ENCODE peak calls at places on chromosome 21, in ten cellular contexts. One of them, this sample, is unnamed.

GRCh38 chr21:45574691-45575090 is 32.5 kb upstream of the SLC19A1 start:
- DNase-seq in activated CD8-positive, alpha-beta T cell treated with anti-CD3 and anti-CD28 coated beads for 36 hours: no peak
- DNase-seq in left lung: peak; percentile 27
- DNase-seq in lung: no peak
- DNase-seq in MM.1S: no peak
- DNase-seq in HCT116: no peak
- DNase-seq in CD8-positive, alpha-beta T cell: no peak
- DNase-seq in RWPE1: no peak
- DNase-seq in astrocyte of the cerebellum: no peak
- DNase-seq in epithelial cell of esophagus: no peak
- DNase-seq in this sample: no peak

GRCh38 chr21:44723177-44724131 is 12.1 kb upstream of the TSPEAR start:
- DNase-seq in HCT116: no peak
- DNase-seq in astrocyte of the cerebellum: no peak
- DNase-seq in lung: no peak
- DNase-seq in MM.1S: no peak
- DNase-seq in activated CD8-positive, alpha-beta T cell treated with anti-CD3 and anti-CD28 coated beads for 36 hours: peak; percentile 36
- DNase-seq in left lung: no peak
- DNase-seq in epithelial cell of esophagus: peak; percentile 8
- DNase-seq in RWPE1: no peak
- DNase-seq in CD8-positive, alpha-beta T cell: peak; percentile 41
- DNase-seq in this sample: no peak

GRCh38 chr21:37564924-37565529 is 198.5 kb downstream of the DYRK1A start:
- DNase-seq in HCT116: no peak
- DNase-seq in CD8-positive, alpha-beta T cell: no peak
- DNase-seq in MM.1S: no peak
- DNase-seq in activated CD8-positive, alpha-beta T cell treated with anti-CD3 and anti-CD28 coated beads for 36 hours: no peak
- DNase-seq in lung: no peak
- DNase-seq in left lung: no peak
- DNase-seq in astrocyte of the cerebellum: no peak
- DNase-seq in RWPE1: no peak
- DNase-seq in epithelial cell of esophagus: no peak
- DNase-seq in this sample: no peak

GRCh38 chr21:36854391-36854790 is 112.1 kb downstream of the HLCS start:
- DNase-seq in MM.1S: peak; percentile 23
- DNase-seq in RWPE1: no peak
- DNase-seq in epithelial cell of esophagus: peak; percentile 39
- DNase-seq in activated CD8-positive, alpha-beta T cell treated with anti-CD3 and anti-CD28 coated beads for 36 hours: peak; percentile 57
- DNase-seq in HCT116: no peak
- DNase-seq in CD8-positive, alpha-beta T cell: peak; percentile 14
- DNase-seq in left lung: no peak
- DNase-seq in astrocyte of the cerebellum: no peak
- DNase-seq in lung: no peak
- DNase-seq in this sample: no peak

GRCh38 chr21:33554236-33554981 is 11.6 kb downstream of the SON start:
- DNase-seq in RWPE1: no peak
- DNase-seq in astrocyte of the cerebellum: no peak
- DNase-seq in lung: no peak
- DNase-seq in activated CD8-positive, alpha-beta T cell treated with anti-CD3 and anti-CD28 coated beads for 36 hours: no peak
- DNase-seq in MM.1S: no peak
- DNase-seq in HCT116: no peak
- DNase-seq in CD8-positive, alpha-beta T cell: no peak
- DNase-seq in left lung: no peak
- DNase-seq in epithelial cell of esophagus: no peak
- DNase-seq in this sample: no peak

GRCh38 chr21:33655591-33656221 is 13.4 kb downstream of the ITSN1 start:
- DNase-seq in MM.1S: no peak
- DNase-seq in RWPE1: peak; percentile 84
- DNase-seq in CD8-positive, alpha-beta T cell: no peak
- DNase-seq in activated CD8-positive, alpha-beta T cell treated with anti-CD3 and anti-CD28 coated beads for 36 hours: no peak
- DNase-seq in HCT116: peak; percentile 96
- DNase-seq in left lung: no peak
- DNase-seq in astrocyte of the cerebellum: peak; percentile 80
- DNase-seq in lung: peak; percentile 49
- DNase-seq in epithelial cell of esophagus: peak; percentile 95
- DNase-seq in this sample: peak; percentile 88

GRCh38 chr21:21714396-21714795 is 716.2 kb downstream of the NCAM2 start:
- DNase-seq in MM.1S: no peak
- DNase-seq in CD8-positive, alpha-beta T cell: no peak
- DNase-seq in left lung: no peak
- DNase-seq in epithelial cell of esophagus: no peak
- DNase-seq in activated CD8-positive, alpha-beta T cell treated with anti-CD3 and anti-CD28 coated beads for 36 hours: no peak
- DNase-seq in RWPE1: no peak
- DNase-seq in astrocyte of the cerebellum: peak; percentile 55
- DNase-seq in HCT116: no peak
- DNase-seq in lung: no peak
- DNase-seq in this sample: peak; percentile 76

GRCh38 chr21:46054031-46054430 is 43.9 kb upstream of the COL6A2 start:
- DNase-seq in CD8-positive, alpha-beta T cell: no peak
- DNase-seq in RWPE1: no peak
- DNase-seq in HCT116: no peak
- DNase-seq in activated CD8-positive, alpha-beta T cell treated with anti-CD3 and anti-CD28 coated beads for 36 hours: no peak
- DNase-seq in astrocyte of the cerebellum: no peak
- DNase-seq in epithelial cell of esophagus: no peak
- DNase-seq in MM.1S: no peak
- DNase-seq in lung: no peak
- DNase-seq in left lung: no peak
- DNase-seq in this sample: no peak

GRCh38 chr21:44018813-44019567 is 6.9 kb downstream of the TRAPPC10 start:
- DNase-seq in activated CD8-positive, alpha-beta T cell treated with anti-CD3 and anti-CD28 coated beads for 36 hours: peak; percentile 46
- DNase-seq in epithelial cell of esophagus: no peak
- DNase-seq in MM.1S: no peak
- DNase-seq in astrocyte of the cerebellum: no peak
- DNase-seq in HCT116: no peak
- DNase-seq in left lung: no peak
- DNase-seq in RWPE1: no peak
- DNase-seq in lung: no peak
- DNase-seq in CD8-positive, alpha-beta T cell: peak; percentile 21
- DNase-seq in this sample: no peak

GRCh38 chr21:34639882-34640788 is 25.2 kb upstream of the RCAN1 start:
- DNase-seq in HCT116: no peak
- DNase-seq in left lung: no peak
- DNase-seq in MM.1S: peak; percentile 92
- DNase-seq in astrocyte of the cerebellum: no peak
- DNase-seq in CD8-positive, alpha-beta T cell: no peak
- DNase-seq in lung: no peak
- DNase-seq in epithelial cell of esophagus: peak; percentile 13
- DNase-seq in RWPE1: no peak
- DNase-seq in activated CD8-positive, alpha-beta T cell treated with anti-CD3 and anti-CD28 coated beads for 36 hours: peak; percentile 65
- DNase-seq in this sample: no peak

GRCh38 chr21:34579411-34579810 is 35.5 kb downstream of the RCAN1 start:
- DNase-seq in lung: no peak
- DNase-seq in RWPE1: peak; percentile 39
- DNase-seq in activated CD8-positive, alpha-beta T cell treated with anti-CD3 and anti-CD28 coated beads for 36 hours: no peak
- DNase-seq in epithelial cell of esophagus: peak; percentile 91
- DNase-seq in CD8-positive, alpha-beta T cell: no peak
- DNase-seq in HCT116: no peak
- DNase-seq in MM.1S: no peak
- DNase-seq in astrocyte of the cerebellum: no peak
- DNase-seq in left lung: no peak
- DNase-seq in this sample: peak; percentile 81

GRCh38 chr21:44765231-44766013 is 36.2 kb downstream of the UBE2G2 start:
- DNase-seq in CD8-positive, alpha-beta T cell: peak; percentile 60
- DNase-seq in activated CD8-positive, alpha-beta T cell treated with anti-CD3 and anti-CD28 coated beads for 36 hours: peak; percentile 62
- DNase-seq in astrocyte of the cerebellum: no peak
- DNase-seq in HCT116: no peak
- DNase-seq in lung: no peak
- DNase-seq in RWPE1: peak; percentile 45
- DNase-seq in MM.1S: peak; percentile 72
- DNase-seq in left lung: no peak
- DNase-seq in epithelial cell of esophagus: peak; percentile 63
- DNase-seq in this sample: peak; percentile 5

GRCh38 chr21:45433911-45434644 is 29.1 kb downstream of the COL18A1 start:
- DNase-seq in astrocyte of the cerebellum: no peak
- DNase-seq in HCT116: no peak
- DNase-seq in activated CD8-positive, alpha-beta T cell treated with anti-CD3 and anti-CD28 coated beads for 36 hours: no peak
- DNase-seq in epithelial cell of esophagus: no peak
- DNase-seq in MM.1S: no peak
- DNase-seq in lung: no peak
- DNase-seq in RWPE1: no peak
- DNase-seq in left lung: no peak
- DNase-seq in CD8-positive, alpha-beta T cell: no peak
- DNase-seq in this sample: no peak

GRCh38 chr21:29187939-29188338 is 57.5 kb downstream of the MAP3K7CL start:
- DNase-seq in epithelial cell of esophagus: peak; percentile 93
- DNase-seq in astrocyte of the cerebellum: peak; percentile 87
- DNase-seq in CD8-positive, alpha-beta T cell: no peak
- DNase-seq in RWPE1: peak; percentile 78
- DNase-seq in HCT116: peak; percentile 59
- DNase-seq in lung: no peak
- DNase-seq in MM.1S: no peak
- DNase-seq in activated CD8-positive, alpha-beta T cell treated with anti-CD3 and anti-CD28 coated beads for 36 hours: no peak
- DNase-seq in left lung: no peak
- DNase-seq in this sample: peak; percentile 82

DNA sequence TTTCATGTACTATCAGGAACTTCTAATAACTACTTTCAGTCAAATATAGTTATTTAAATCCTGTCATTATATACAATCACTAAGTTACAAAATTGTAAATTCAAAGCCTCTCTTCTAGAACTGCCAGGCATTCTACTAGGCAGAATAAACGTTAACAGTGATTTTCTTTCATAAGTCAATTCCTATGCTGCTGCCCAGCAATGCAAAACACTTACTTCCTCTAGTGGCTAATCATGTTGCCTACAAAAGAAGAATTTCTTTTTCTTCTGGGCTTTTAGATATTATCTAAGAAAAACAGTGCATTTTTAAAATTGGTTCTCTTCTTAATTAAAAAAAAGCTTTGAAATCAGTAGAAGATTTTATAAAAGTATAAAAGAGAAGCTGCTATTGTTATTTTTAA is 509.8 kb upstream of the ADAMTS5 start:
- DNase-seq in RWPE1: no peak
- DNase-seq in HCT116: no peak
- DNase-seq in activated CD8-positive, alpha-beta T cell treated with anti-CD3 and anti-CD28 coated beads for 36 hours: no peak
- DNase-seq in CD8-positive, alpha-beta T cell: no peak
- DNase-seq in astrocyte of the cerebellum: no peak
- DNase-seq in epithelial cell of esophagus: peak; percentile 7
- DNase-seq in lung: no peak
- DNase-seq in MM.1S: no peak
- DNase-seq in left lung: no peak
- DNase-seq in this sample: peak; percentile 29
- TF ChIP-seq CTCF in RWPE1: no peak
- TF ChIP-seq CTCF in HCT116: no peak
- TF ChIP-seq CTCF in activated CD8-positive, alpha-beta T cell treated with anti-CD3 and anti-CD28 coated beads for 36 hours: no peak
- TF ChIP-seq CTCF in CD8-positive, alpha-beta T cell: no peak
- TF ChIP-seq CTCF in astrocyte of the cerebellum: peak; percentile 54
- TF ChIP-seq CTCF in epithelial cell of esophagus: no peak
- TF ChIP-seq CTCF in lung: no peak
- TF ChIP-seq CTCF in MM.1S: no peak
- TF ChIP-seq CTCF in left lung: peak; percentile 31
- TF ChIP-seq CTCF in this sample: peak; percentile 77

GRCh38 chr21:25422610-25423608 is 184.4 kb downstream of the MRPL39 start:
- DNase-seq in activated CD8-positive, alpha-beta T cell treated with anti-CD3 and anti-CD28 coated beads for 36 hours: no peak
- DNase-seq in CD8-positive, alpha-beta T cell: no peak
- DNase-seq in MM.1S: no peak
- DNase-seq in HCT116: no peak
- DNase-seq in left lung: no peak
- DNase-seq in astrocyte of the cerebellum: no peak
- DNase-seq in RWPE1: no peak
- DNase-seq in epithelial cell of esophagus: no peak
- DNase-seq in lung: no peak
- DNase-seq in this sample: no peak

GRCh38 chr21:25420831-25421230 is 186.4 kb downstream of the MRPL39 start:
- DNase-seq in epithelial cell of esophagus: no peak
- DNase-seq in left lung: no peak
- DNase-seq in activated CD8-positive, alpha-beta T cell treated with anti-CD3 and anti-CD28 coated beads for 36 hours: no peak
- DNase-seq in astrocyte of the cerebellum: no peak
- DNase-seq in HCT116: no peak
- DNase-seq in CD8-positive, alpha-beta T cell: no peak
- DNase-seq in MM.1S: no peak
- DNase-seq in lung: no peak
- DNase-seq in RWPE1: no peak
- DNase-seq in this sample: no peak

GRCh38 chr21:25424045-25424444 is 183.2 kb downstream of the MRPL39 start:
- DNase-seq in activated CD8-positive, alpha-beta T cell treated with anti-CD3 and anti-CD28 coated beads for 36 hours: no peak
- DNase-seq in astrocyte of the cerebellum: no peak
- DNase-seq in lung: no peak
- DNase-seq in RWPE1: no peak
- DNase-seq in left lung: no peak
- DNase-seq in HCT116: no peak
- DNase-seq in epithelial cell of esophagus: no peak
- DNase-seq in CD8-positive, alpha-beta T cell: no peak
- DNase-seq in MM.1S: no peak
- DNase-seq in this sample: no peak

GRCh38 chr21:25424674-25425073 is 182.6 kb downstream of the MRPL39 start:
- DNase-seq in left lung: no peak
- DNase-seq in epithelial cell of esophagus: no peak
- DNase-seq in RWPE1: no peak
- DNase-seq in astrocyte of the cerebellum: no peak
- DNase-seq in CD8-positive, alpha-beta T cell: no peak
- DNase-seq in MM.1S: no peak
- DNase-seq in lung: no peak
- DNase-seq in activated CD8-positive, alpha-beta T cell treated with anti-CD3 and anti-CD28 coated beads for 36 hours: no peak
- DNase-seq in HCT116: no peak
- DNase-seq in this sample: no peak

GRCh38 chr21:25421327-25422028 is 185.8 kb downstream of the MRPL39 start:
- DNase-seq in left lung: no peak
- DNase-seq in MM.1S: peak; percentile 47
- DNase-seq in RWPE1: no peak
- DNase-seq in astrocyte of the cerebellum: peak; percentile 28
- DNase-seq in activated CD8-positive, alpha-beta T cell treated with anti-CD3 and anti-CD28 coated beads for 36 hours: peak; percentile 84
- DNase-seq in HCT116: no peak
- DNase-seq in CD8-positive, alpha-beta T cell: peak; percentile 31
- DNase-seq in lung: no peak
- DNase-seq in epithelial cell of esophagus: peak; percentile 56
- DNase-seq in this sample: peak; percentile 6
- TF ChIP-seq CTCF in left lung: peak; percentile 21
- TF ChIP-seq CTCF in MM.1S: peak; percentile 51
- TF ChIP-seq CTCF in RWPE1: no peak
- TF ChIP-seq CTCF in astrocyte of the cerebellum: peak; percentile 57
- TF ChIP-seq CTCF in activated CD8-positive, alpha-beta T cell treated with anti-CD3 and anti-CD28 coated beads for 36 hours: peak; percentile 82
- TF ChIP-seq CTCF in HCT116: peak; percentile 13
- TF ChIP-seq CTCF in CD8-positive, alpha-beta T cell: peak; percentile 60
- TF ChIP-seq CTCF in lung: peak; percentile 22
- TF ChIP-seq CTCF in epithelial cell of esophagus: peak; percentile 35
- TF ChIP-seq CTCF in this sample: peak; percentile 72

DNA sequence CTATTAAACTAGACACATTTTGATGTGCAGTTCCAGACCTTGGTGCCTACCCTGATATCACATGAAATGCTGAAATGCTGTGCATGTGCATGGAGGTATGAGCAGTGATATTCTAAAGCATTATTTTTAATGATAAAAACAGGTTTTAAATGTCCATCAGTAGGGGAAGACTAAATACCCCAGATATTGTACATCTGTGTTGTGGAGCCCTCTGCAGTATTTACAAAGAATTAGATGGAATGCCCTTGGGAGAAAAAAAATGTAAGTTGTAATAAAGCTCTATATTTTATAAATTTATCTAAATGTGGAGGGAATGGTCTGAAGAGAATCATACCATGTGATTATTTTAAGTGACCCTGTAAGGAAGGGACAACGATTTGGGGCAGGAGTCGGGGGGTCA is 39.1 kb upstream of the IGSF5 start:
- DNase-seq in HCT116: no peak
- DNase-seq in left lung: no peak
- DNase-seq in lung: no peak
- DNase-seq in activated CD8-positive, alpha-beta T cell treated with anti-CD3 and anti-CD28 coated beads for 36 hours: no peak
- DNase-seq in epithelial cell of esophagus: no peak
- DNase-seq in RWPE1: no peak
- DNase-seq in MM.1S: peak; percentile 25
- DNase-seq in CD8-positive, alpha-beta T cell: no peak
- DNase-seq in astrocyte of the cerebellum: no peak
- DNase-seq in this sample: peak; percentile 17
- TF ChIP-seq CTCF in HCT116: no peak
- TF ChIP-seq CTCF in left lung: no peak
- TF ChIP-seq CTCF in lung: no peak
- TF ChIP-seq CTCF in activated CD8-positive, alpha-beta T cell treated with anti-CD3 and anti-CD28 coated beads for 36 hours: no peak
- TF ChIP-seq CTCF in epithelial cell of esophagus: no peak
- TF ChIP-seq CTCF in RWPE1: no peak
- TF ChIP-seq CTCF in MM.1S: peak; percentile 36
- TF ChIP-seq CTCF in CD8-positive, alpha-beta T cell: no peak
- TF ChIP-seq CTCF in astrocyte of the cerebellum: peak; percentile 11
- TF ChIP-seq CTCF in this sample: peak; percentile 68

GRCh38 chr21:42047821-42048613 is 23.1 kb upstream of the UMODL1 start:
- DNase-seq in CD8-positive, alpha-beta T cell: no peak
- DNase-seq in RWPE1: no peak
- DNase-seq in left lung: no peak
- DNase-seq in epithelial cell of esophagus: no peak
- DNase-seq in lung: no peak
- DNase-seq in astrocyte of the cerebellum: peak; percentile 93
- DNase-seq in MM.1S: peak; percentile 60
- DNase-seq in HCT116: no peak
- DNase-seq in activated CD8-positive, alpha-beta T cell treated with anti-CD3 and anti-CD28 coated beads for 36 hours: no peak
- DNase-seq in this sample: peak; percentile 97
- TF ChIP-seq CTCF in CD8-positive, alpha-beta T cell: no peak
- TF ChIP-seq CTCF in RWPE1: no peak
- TF ChIP-seq CTCF in left lung: no peak
- TF ChIP-seq CTCF in epithelial cell of esophagus: no peak
- TF ChIP-seq CTCF in lung: no peak
- TF ChIP-seq CTCF in astrocyte of the cerebellum: no peak
- TF ChIP-seq CTCF in MM.1S: no peak
- TF ChIP-seq CTCF in HCT116: no peak
- TF ChIP-seq CTCF in activated CD8-positive, alpha-beta T cell treated with anti-CD3 and anti-CD28 coated beads for 36 hours: no peak
- TF ChIP-seq CTCF in this sample: peak; percentile 39